ENCODE peak calls at places on chromosome 10, in five cellular contexts. U is fibroblast of lung, Q is lower lobe of right lung, L is sigmoid colon, M is HepG2. R is an unnamed sample.

GRCh38 chr10:69239816-69240434 is 19.8 kb downstream of the HKDC1 start:
- DNase-seq in U (peak; percentile 36), Q (no peak), L (peak; percentile 62), M (no peak), R (no peak)

GRCh38 chr10:11242443-11243386 is 225.0 kb downstream of the CELF2 start:
- DNase-seq in U (peak; percentile 86), Q (no peak), L (no peak), M (no peak), R (no peak)

GRCh38 chr10:82497451-82497850 is 622.5 kb downstream of the NRG3 start:
- DNase-seq in U (no peak), Q (no peak), L (no peak), M (no peak), R (no peak)

GRCh38 chr10:82477776-82478175 is 602.8 kb downstream of the NRG3 start:
- DNase-seq in U (no peak), Q (no peak), L (no peak), M (no peak), R (no peak)

GRCh38 chr10:80104066-80104926 is 25.8 kb downstream of the TMEM254 start:
- DNase-seq in U (peak; percentile 94), Q (no peak), L (no peak), M (peak; percentile 16), R (no peak)

GRCh38 chr10:117130862-117131389 is 7.1 kb downstream of the VAX1 start:
- DNase-seq in U (no peak), Q (no peak), L (no peak), M (no peak), R (no peak)

GRCh38 chr10:117412469-117413005 is 37.3 kb upstream of the PDZD8 start:
- DNase-seq in U (no peak), Q (no peak), L (no peak), M (no peak), R (no peak)

GRCh38 chr10:86775056-86775858 is 18.8 kb downstream of the BMPR1A start:
- DNase-seq in U (no peak), Q (no peak), L (no peak), M (peak; percentile 75), R (no peak)

GRCh38 chr10:115606081-115606480 is 512.9 kb downstream of the ATRNL1 start:
- DNase-seq in U (peak; percentile 32), Q (no peak), L (no peak), M (no peak), R (no peak)

GRCh38 chr10:42684517-42684916 is 46.1 kb upstream of the ZNF33B start:
- DNase-seq in U (no peak), Q (no peak), L (no peak), M (no peak), R (no peak)

GRCh38 chr10:119896061-119896655 is 3.6 kb downstream of the SEC23IP start:
- DNase-seq in U (peak; percentile 88), Q (no peak), L (no peak), M (peak; percentile 91), R (no peak)

GRCh38 chr10:86368046-86368445 is 1.5 kb upstream of the GRID1 start:
- DNase-seq in U (no peak), Q (peak; percentile 3), L (peak; percentile 22), M (no peak), R (peak; percentile 17)

GRCh38 chr10:131806646-131807317 is 94.0 kb upstream of the PPP2R2D start:
- DNase-seq in U (no peak), Q (no peak), L (peak; percentile 35), M (no peak), R (no peak)

GRCh38 chr10:101690461-101690860 is 4.5 kb downstream of the FBXW4 start:
- DNase-seq in U (no peak), Q (peak; percentile 51), L (no peak), M (no peak), R (no peak)
- H3K4me1 ChIP-seq in U (peaks cover 3% of the 10 kb centered on the region), Q (peaks cover 56% of the 10 kb centered on the region), L (peaks cover 42% of the 10 kb centered on the region), M (peaks cover 58% of the 10 kb centered on the region), R (peaks cover 42% of the 10 kb centered on the region)

GRCh38 chr10:74035324-74035723 is 37.4 kb downstream of the VCL start:
- DNase-seq in U (peak; percentile 52), Q (no peak), L (no peak), M (no peak), R (no peak)

GRCh38 chr10:74040200-74041126 is 42.5 kb downstream of the VCL start:
- DNase-seq in U (no peak), Q (no peak), L (no peak), M (no peak), R (no peak)

GRCh38 chr10:74036474-74036873 is 38.6 kb downstream of the VCL start:
- DNase-seq in U (no peak), Q (no peak), L (no peak), M (no peak), R (no peak)

GRCh38 chr10:74044419-74044818 is 46.5 kb downstream of the VCL start:
- DNase-seq in U (no peak), Q (no peak), L (no peak), M (no peak), R (no peak)

DNA sequence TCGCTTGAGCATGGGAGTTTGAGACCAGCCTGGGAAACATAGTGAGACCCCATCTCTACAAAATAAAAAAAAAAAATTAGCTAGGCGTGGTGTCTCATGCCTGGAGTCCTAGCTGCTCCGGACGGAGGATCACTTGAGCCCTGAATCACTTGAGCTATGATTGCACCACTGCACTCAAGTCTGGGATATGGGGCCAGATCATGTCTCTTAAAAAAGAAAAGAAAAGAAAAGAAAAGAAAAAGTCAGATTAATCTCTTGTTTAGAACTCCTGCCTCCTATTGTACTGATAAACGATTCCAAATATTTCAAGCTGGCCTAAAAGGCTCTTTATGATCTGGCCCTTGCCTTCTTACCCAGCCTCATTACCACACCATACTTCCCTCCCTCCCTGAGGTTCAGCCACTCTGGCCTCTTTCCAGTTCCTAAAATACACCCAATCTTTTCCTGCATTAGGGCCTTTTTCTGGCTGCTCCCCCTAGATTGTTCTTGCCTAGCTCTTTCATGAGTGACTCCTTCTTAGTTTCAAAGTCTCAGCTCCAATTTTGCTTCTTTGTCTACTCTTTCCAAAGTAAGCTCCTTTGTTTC is 41.7 kb downstream of the VCL start:
- DNase-seq in U (peak; percentile 79), Q (no peak), L (peak; percentile 81), M (no peak), R (no peak)
- H3K4me3 ChIP-seq in U (no peak overlapping the region), Q (no peak overlapping the region), L (no peak overlapping the region), M (no peak overlapping the region), R (no peak overlapping the region)

DNA sequence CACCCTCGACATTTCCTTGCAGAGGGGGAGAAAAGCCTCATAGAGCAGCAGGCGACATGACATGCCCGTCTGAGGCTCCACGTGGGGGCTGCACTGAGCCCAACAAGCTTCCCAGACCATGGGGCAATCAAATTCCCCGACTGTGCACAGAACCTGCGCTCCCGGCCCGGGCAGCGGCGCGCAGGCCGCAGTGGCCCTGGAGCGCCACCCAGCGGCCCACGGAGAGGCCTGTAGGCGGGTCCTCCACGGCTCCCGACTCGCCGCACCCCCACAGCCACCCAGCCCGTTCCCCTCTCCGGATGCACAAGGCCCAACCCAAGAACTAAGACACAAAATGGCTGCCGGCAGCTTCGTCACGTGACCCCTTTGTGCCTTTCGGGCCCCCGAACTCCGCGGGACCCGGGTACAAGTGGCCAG is 816 bp downstream of the EPC1 start:
- DNase-seq in U (peak; percentile 96), Q (peak; percentile 98), L (peak; percentile 98), M (peak; percentile 91), R (peak; percentile 98)
- H3K4me1 ChIP-seq in U (peaks cover 2% of the 10 kb centered on the region), Q (peaks cover 76% of the 10 kb centered on the region), L (peaks cover 65% of the 10 kb centered on the region), M (peaks cover 76% of the 10 kb centered on the region), R (peaks cover 46% of the 10 kb centered on the region)

GRCh38 chr10:102870221-102870620 is 951 bp downstream of the AS3MT start:
- DNase-seq in U (no peak), Q (no peak), L (no peak), M (no peak), R (no peak)
- H3K4me3 ChIP-seq in U (no peak overlapping the region), Q (peak overlapping the region; percentile 57), L (peak overlapping the region; percentile 49), M (peak overlapping the region; percentile 54), R (peak overlapping the region; percentile 49)

DNA sequence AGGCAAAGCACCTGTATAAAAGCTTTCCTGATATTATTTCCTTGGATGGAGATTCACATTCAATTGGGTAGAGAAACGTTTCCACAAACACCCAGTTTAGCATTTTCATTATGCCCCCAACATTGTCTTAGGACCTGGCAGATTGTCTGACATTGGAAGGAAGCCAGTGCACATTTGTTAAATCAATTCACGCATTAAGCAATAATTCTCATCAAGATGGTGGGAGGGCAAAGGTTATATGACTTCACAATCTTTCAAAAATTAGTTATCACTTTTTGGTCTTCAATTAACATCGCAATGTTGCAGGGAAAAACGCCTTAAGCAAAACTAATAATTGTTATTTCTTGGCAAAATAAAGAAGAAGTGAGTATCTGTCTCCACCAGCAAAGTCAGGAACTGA is 16.4 kb downstream of the OPALIN start:
- DNase-seq in U (no peak), Q (no peak), L (no peak), M (no peak), R (no peak)
- H3K4me1 ChIP-seq in U (no peaks in the 10 kb centered on the region), Q (no peaks in the 10 kb centered on the region), L (no peaks in the 10 kb centered on the region), M (no peaks in the 10 kb centered on the region), R (no peaks in the 10 kb centered on the region)

GRCh38 chr10:126199221-126199998 is 188.9 kb downstream of the ADAM12 start:
- DNase-seq in U (peak; percentile 97), Q (no peak), L (no peak), M (no peak), R (no peak)
- H3K4me3 ChIP-seq in U (no peak overlapping the region), Q (no peak overlapping the region), L (no peak overlapping the region), M (no peak overlapping the region), R (no peak overlapping the region)

R was measured in upper lobe of right lung.